ENCODE peak calls at places on chromosome 5, in six cellular contexts. D, G, F, A, I and K are unnamed samples.

GRCh38 chr5:136042665-136043121 is 13.9 kb downstream of the TGFBI start:
- DNase-seq in F (no peak), I (no peak), G (no peak), D (no peak), A (no peak), K (no peak)

GRCh38 chr5:154134499-154134898 is 56.0 kb upstream of the GALNT10 start:
- DNase-seq in A (no peak), I (no peak), D (no peak), G (no peak), F (no peak), K (no peak)

GRCh38 chr5:151255621-151256286 is 2.8 kb downstream of the GM2A start:
- DNase-seq in I (no peak), F (peak), D (no peak), A (no peak), G (no peak), K (peak)

GRCh38 chr5:72172832-72173231 is 65.6 kb downstream of the MAP1B start:
- DNase-seq in D (no peak), G (no peak), I (no peak), A (no peak), F (no peak), K (no peak)

GRCh38 chr5:139678751-139679750 is 30.9 kb downstream of the CXXC5 start:
- DNase-seq in F (no peak), A (peak), D (no peak), I (no peak), G (peak), K (peak)

GRCh38 chr5:158884827-158885512 is 214.7 kb downstream of the EBF1 start:
- DNase-seq in G (no peak), I (no peak), A (no peak), F (no peak), D (no peak), K (no peak)

GRCh38 chr5:371811-372555 is 50.5 kb downstream of the AHRR start:
- DNase-seq in F (no peak), I (no peak), G (no peak), A (no peak), D (no peak), K (no peak)

GRCh38 chr5:122500245-122501086 is 188.4 kb downstream of the SNCAIP start:
- DNase-seq in A (peak), D (peak), F (peak), G (peak), I (no peak), K (peak)

GRCh38 chr5:135709998-135710670 is 124.3 kb upstream of the SLC25A48 start:
- DNase-seq in D (no peak), G (no peak), A (peak), F (no peak), I (no peak), K (peak)

GRCh38 chr5:115543365-115543700 is 1.2 kb downstream of the FEM1C start:
- DNase-seq in D (no peak), G (no peak), A (no peak), I (no peak), F (no peak), K (peak)

GRCh38 chr5:1764606-1764960 is 35.1 kb downstream of the MRPL36 start:
- DNase-seq in F (no peak), D (no peak), A (no peak), G (no peak), I (no peak), K (no peak)

GRCh38 chr5:31786001-31786757 is 147.2 kb downstream of the PDZD2 start:
- DNase-seq in I (no peak), A (no peak), D (no peak), F (no peak), G (no peak), K (no peak)

GRCh38 chr5:119290161-119290569 is 65.7 kb upstream of the TNFAIP8 start:
- DNase-seq in A (no peak), I (peak), D (no peak), F (peak), G (no peak), K (no peak)

GRCh38 chr5:133253076-133253475 is 201.3 kb downstream of the HSPA4 start:
- DNase-seq in D (no peak), A (no peak), G (no peak), I (no peak), F (no peak), K (no peak)

GRCh38 chr5:137833463-137833862 is 34.2 kb upstream of the MYOT start:
- DNase-seq in A (peak), D (no peak), I (no peak), G (no peak), F (no peak), K (no peak)

GRCh38 chr5:14476791-14477435 is 104.7 kb upstream of the OTULINL start:
- DNase-seq in A (peak), G (no peak), F (no peak), D (no peak), I (no peak), K (no peak)

GRCh38 chr5:180353226-180353962 is at the start of gene GFPT2:
- DNase-seq in F (peak), A (peak), G (peak), D (peak), I (peak), K (peak)

GRCh38 chr5:6598351-6598900 is 34.4 kb downstream of the NSUN2 start:
- DNase-seq in G (no peak), I (no peak), F (no peak), D (no peak), A (no peak), K (no peak)

GRCh38 chr5:179610109-179610902 is 13.2 kb downstream of the HNRNPH1 start:
- DNase-seq in F (no peak), D (no peak), A (no peak), I (no peak), G (no peak), K (no peak)

GRCh38 chr5:37723147-37723961 is 116.5 kb downstream of the GDNF start:
- DNase-seq in A (no peak), F (no peak), D (peak), G (peak), I (no peak), K (peak)

GRCh38 chr5:10338996-10339903 is 14.2 kb upstream of the MARCHF6 start:
- DNase-seq in I (no peak), F (no peak), A (no peak), D (no peak), G (peak), K (no peak)

GRCh38 chr5:82312373-82312856 is 34.3 kb upstream of the RPS23 start:
- DNase-seq in D (peak), A (peak), F (peak), G (peak), I (no peak), K (peak)

GRCh38 chr5:181218795-181219124 is 4.3 kb upstream of the TRIM41 start:
- DNase-seq in F (no peak), D (no peak), I (no peak), G (no peak), A (no peak), K (no peak)

GRCh38 chr5:105259581-105260217 is 1697.1 kb upstream of the NUDT12 start:
- DNase-seq in A (no peak), D (no peak), I (no peak), F (no peak), G (no peak), K (no peak)

GRCh38 chr5:113917997-113918396 is 404.5 kb downstream of the YTHDC2 start:
- DNase-seq in F (no peak), A (no peak), D (no peak), I (no peak), G (no peak), K (no peak)

GRCh38 chr5:100900142-100900795 is 2.8 kb downstream of the ST8SIA4 start:
- DNase-seq in A (no peak), I (no peak), F (no peak), D (peak), G (peak), K (peak)

GRCh38 chr5:153523831-153524230 is 33.4 kb downstream of the GRIA1 start:
- DNase-seq in F (no peak), D (no peak), A (peak), G (no peak), I (no peak), K (no peak)

GRCh38 chr5:137075163-137075970 is 423.8 kb downstream of the SPOCK1 start:
- DNase-seq in A (peak), D (peak), G (no peak), F (peak), I (no peak), K (no peak)

GRCh38 chr5:177429248-177430045 is 3.0 kb downstream of the GRK6 start:
- DNase-seq in D (no peak), I (peak), G (peak), A (no peak), F (peak), K (peak)

GRCh38 chr5:74534397-74535129 is 106.0 kb downstream of the ENC1 start:
- DNase-seq in I (no peak), G (no peak), D (no peak), A (no peak), F (no peak), K (no peak)

GRCh38 chr5:149834246-149834855 is 104.2 kb downstream of the PPARGC1B start:
- DNase-seq in D (peak), G (peak), A (peak), F (peak), I (peak), K (peak)

GRCh38 chr5:151741678-151742423 is 16.6 kb downstream of the ATOX1 start:
- DNase-seq in D (no peak), A (peak), I (no peak), F (no peak), G (no peak), K (no peak)

GRCh38 chr5:72850113-72850512 is 33.7 kb downstream of the TNPO1 start:
- DNase-seq in I (no peak), G (no peak), A (no peak), D (no peak), F (no peak), K (no peak)

GRCh38 chr5:68405026-68405684 is 189.6 kb downstream of the PIK3R1 start:
- DNase-seq in D (no peak), A (peak), I (no peak), G (no peak), F (no peak), K (no peak)